ENCODE peak calls at places on chromosomes 11 and 22, in six cellular contexts. V, Y, M, A, D and P are unnamed samples.
A peak's percentile ranks its signal among the peaks of the same experiment; 100 is the strongest.

GRCh38 chr22:46446799-46447198 is 90.6 kb downstream of the CELSR1 start:
- DNase-seq in V (no peak), Y (no peak), M (no peak), A (no peak), D (no peak), P (no peak)

GRCh38 chr22:17140826-17141771 is 18.0 kb downstream of the HDHD5 start:
- DNase-seq in V (no peak), Y (no peak), M (no peak), A (no peak), D (no peak), P (peak; percentile 71)

GRCh38 chr11:74086242-74086884 is 77.5 kb upstream of the UCP3 start:
- DNase-seq in V (no peak), Y (no peak), M (no peak), A (no peak), D (no peak), P (no peak)

GRCh38 chr11:3834349-3835099 is 6.2 kb downstream of the RHOG start:
- DNase-seq in V (peak; percentile 53), Y (no peak), M (no peak), A (no peak), D (peak; percentile 70), P (peak; percentile 36)

GRCh38 chr11:37504925-37505324 is 906.9 kb upstream of the RAG2 start:
- DNase-seq in V (no peak), Y (no peak), M (no peak), A (peak; percentile 95), D (no peak), P (no peak)

GRCh38 chr11:69157156-69157821 is 1.6 kb downstream of the SMIM38 start:
- DNase-seq in V (peak; percentile 74), Y (no peak), M (no peak), A (peak; percentile 77), D (no peak), P (no peak)

GRCh38 chr11:127345819-127346459 is 345.4 kb upstream of the KIRREL3 start:
- DNase-seq in V (peak; percentile 18), Y (no peak), M (no peak), A (peak; percentile 33), D (no peak), P (no peak)

GRCh38 chr11:118917488-118918127 is 8.1 kb downstream of the BCL9L start:
- DNase-seq in V (peak; percentile 68), Y (peak; percentile 59), M (peak; percentile 61), A (peak; percentile 91), D (peak; percentile 96), P (peak; percentile 88)

GRCh38 chr11:112270551-112271180 is 10.0 kb upstream of the PLET1 start:
- DNase-seq in V (no peak), Y (no peak), M (no peak), A (no peak), D (no peak), P (no peak)

GRCh38 chr22:32044913-32045312 is 1.9 kb downstream of the SLC5A1 start:
- DNase-seq in V (no peak), Y (no peak), M (no peak), A (no peak), D (no peak), P (peak; percentile 55)

GRCh38 chr11:125175896-125176575 is 11.5 kb downstream of the PKNOX2 start:
- DNase-seq in V (no peak), Y (no peak), M (no peak), A (no peak), D (no peak), P (no peak)

GRCh38 chr11:107385361-107385982 is 72.2 kb downstream of the CWF19L2 start:
- DNase-seq in V (no peak), Y (no peak), M (no peak), A (peak; percentile 29), D (no peak), P (no peak)

GRCh38 chr11:45453721-45454120 is 167.6 kb upstream of the SYT13 start:
- DNase-seq in V (no peak), Y (no peak), M (no peak), A (no peak), D (no peak), P (no peak)

GRCh38 chr11:15123849-15124248 is 9.1 kb downstream of the INSC start:
- DNase-seq in V (no peak), Y (no peak), M (no peak), A (peak; percentile 90), D (no peak), P (no peak)

GRCh38 chr11:83971063-83971462 is 684.9 kb upstream of the CCDC90B start:
- DNase-seq in V (no peak), Y (no peak), M (no peak), A (peak; percentile 0), D (no peak), P (no peak)

GRCh38 chr11:12497431-12497830 is 120.1 kb downstream of the PARVA start:
- DNase-seq in V (no peak), Y (no peak), M (no peak), A (no peak), D (no peak), P (no peak)

GRCh38 chr22:29574762-29575450 is 6.0 kb downstream of the NIPSNAP1 start:
- DNase-seq in V (no peak), Y (no peak), M (no peak), A (no peak), D (no peak), P (no peak)
- H3K9me3 ChIP-seq in V (no peaks in the 10 kb centered on the region), Y (no peaks in the 10 kb centered on the region), M (no peaks in the 10 kb centered on the region), A (no peaks in the 10 kb centered on the region), D (no peaks in the 10 kb centered on the region), P (no peaks in the 10 kb centered on the region)

DNA sequence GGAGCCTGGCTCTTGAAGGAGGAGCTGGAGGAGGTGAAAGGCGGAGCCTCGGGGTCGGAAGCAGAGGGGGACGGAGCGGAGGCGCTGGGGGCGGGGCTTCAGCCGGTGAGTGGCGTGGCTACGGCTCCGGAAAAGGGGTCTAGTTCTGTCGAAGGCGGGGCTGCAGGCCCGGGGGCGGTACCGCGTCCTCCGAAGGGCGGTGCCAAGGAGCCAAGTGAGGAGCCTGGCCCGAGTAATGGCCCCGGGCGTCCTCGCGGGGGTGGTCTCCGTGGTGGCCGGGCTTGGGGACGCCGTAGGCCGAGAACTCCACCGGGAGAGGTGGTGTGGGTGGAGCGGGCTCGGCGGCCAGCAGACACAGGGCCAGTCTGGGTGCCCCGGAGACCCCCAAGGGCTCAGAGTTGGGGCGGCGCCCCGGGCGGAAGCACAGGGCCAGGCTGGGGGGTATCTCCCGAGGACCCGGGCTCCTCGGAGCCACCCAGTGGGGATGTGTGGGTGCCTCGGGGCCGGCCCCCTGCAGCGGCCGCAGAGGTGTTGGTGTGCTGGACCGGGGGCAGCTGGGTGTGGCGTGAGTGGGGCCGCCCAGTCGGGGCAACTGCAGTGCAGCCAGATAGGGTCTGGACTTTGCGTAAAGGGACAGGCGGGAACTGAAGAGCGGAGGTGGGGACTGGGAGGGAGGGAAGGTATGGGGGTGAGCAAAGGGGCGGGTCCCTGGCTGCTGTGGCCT is 697 bp downstream of the FKBP2 start:
- DNase-seq in V (peak; percentile 100), Y (peak; percentile 100), M (peak; percentile 99), A (peak; percentile 99), D (peak; percentile 100), P (peak; percentile 100)
- H3K4me1 ChIP-seq in V (peaks cover 65% of the 10 kb centered on the region), Y (peaks cover 31% of the 10 kb centered on the region), M (peaks cover 33% of the 10 kb centered on the region), A (peaks cover 13% of the 10 kb centered on the region), D (no peaks in the 10 kb centered on the region), P (peaks cover 43% of the 10 kb centered on the region)

GRCh38 chr11:76632492-76632891 is 38.1 kb downstream of the LRRC32 start:
- DNase-seq in V (no peak), Y (no peak), M (no peak), A (no peak), D (no peak), P (no peak)

GRCh38 chr11:76631566-76632308 is 38.8 kb downstream of the LRRC32 start:
- DNase-seq in V (no peak), Y (no peak), M (no peak), A (no peak), D (no peak), P (no peak)

GRCh38 chr11:76629133-76629852 is 41.3 kb downstream of the LRRC32 start:
- DNase-seq in V (peak; percentile 38), Y (no peak), M (peak; percentile 8), A (peak; percentile 75), D (peak; percentile 60), P (peak; percentile 47)

GRCh38 chr11:76629853-76630599 is 40.5 kb downstream of the LRRC32 start:
- DNase-seq in V (peak; percentile 75), Y (no peak), M (no peak), A (peak; percentile 18), D (peak; percentile 76), P (peak; percentile 57)

GRCh38 chr11:76630600-76630999 is 39.9 kb downstream of the LRRC32 start:
- DNase-seq in V (no peak), Y (no peak), M (no peak), A (no peak), D (no peak), P (no peak)
- H3K9me3 ChIP-seq in V (peaks cover 8% of the 10 kb centered on the region), Y (no peaks in the 10 kb centered on the region), M (no peaks in the 10 kb centered on the region), A (peaks cover 4% of the 10 kb centered on the region), D (no peaks in the 10 kb centered on the region), P (no peaks in the 10 kb centered on the region)

GRCh38 chr11:2806351-2807058 is 79.1 kb downstream of the CDKN1C start:
- DNase-seq in V (peak; percentile 13), Y (peak; percentile 1), M (no peak), A (no peak), D (peak; percentile 44), P (peak; percentile 8)
- H3K4me1 ChIP-seq in V (peaks cover 74% of the 10 kb centered on the region), Y (peaks cover 13% of the 10 kb centered on the region), M (no peaks in the 10 kb centered on the region), A (peaks cover 3% of the 10 kb centered on the region), D (no peaks in the 10 kb centered on the region), P (peaks cover 7% of the 10 kb centered on the region)

GRCh38 chr22:30970356-30970746 is 1.3 kb downstream of the TUG1 start:
- DNase-seq in V (no peak), Y (no peak), M (no peak), A (no peak), D (no peak), P (no peak)
- H3K9me3 ChIP-seq in V (peaks cover 68% of the 10 kb centered on the region), Y (peaks cover 60% of the 10 kb centered on the region), M (peaks cover 25% of the 10 kb centered on the region), A (peaks cover 14% of the 10 kb centered on the region), D (no peaks in the 10 kb centered on the region), P (no peaks in the 10 kb centered on the region)

DNA sequence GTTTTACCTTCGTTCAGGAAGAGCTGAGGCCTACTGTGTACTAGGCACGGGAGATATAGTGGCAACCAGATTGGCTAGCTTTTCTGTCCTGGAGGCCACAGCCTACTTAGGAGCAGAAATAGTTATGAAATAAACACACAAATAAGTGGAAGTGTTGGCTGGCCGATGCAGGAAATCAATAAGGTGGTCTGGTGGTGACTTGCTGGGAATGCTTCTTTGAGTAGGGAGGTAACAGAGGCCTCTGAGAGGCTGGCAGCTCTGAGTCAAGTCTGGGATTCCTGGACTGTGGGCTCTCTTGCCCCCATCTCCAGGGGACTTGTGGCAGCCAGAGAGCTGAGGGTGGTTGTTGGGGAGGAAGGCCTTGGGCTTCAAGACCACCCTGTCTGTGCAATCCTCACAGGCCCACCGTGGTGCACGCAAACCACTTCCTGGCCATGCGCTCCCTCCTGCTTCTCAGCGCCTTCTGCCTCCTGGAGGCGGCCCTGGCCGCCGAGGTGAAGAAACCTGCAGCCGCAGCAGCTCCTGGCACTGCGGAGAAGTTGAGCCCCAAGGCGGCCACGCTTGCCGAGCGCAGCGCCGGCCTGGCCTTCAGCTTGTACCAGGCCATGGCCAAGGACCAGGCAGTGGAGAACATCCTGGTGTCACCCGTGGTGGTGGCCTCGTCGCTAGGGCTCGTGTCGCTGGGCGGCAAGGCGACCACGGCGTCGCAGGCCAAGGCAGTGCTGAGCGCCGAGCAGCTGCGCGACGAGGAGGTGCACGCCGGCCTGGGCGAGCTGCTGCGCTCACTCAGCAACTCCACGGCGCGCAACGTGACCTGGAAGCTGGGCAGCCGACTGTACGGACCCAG is 4.1 kb downstream of the SERPINH1 start:
- DNase-seq in V (no peak), Y (no peak), M (no peak), A (no peak), D (no peak), P (no peak)
- H3K4me1 ChIP-seq in V (peaks cover 100% of the 10 kb centered on the region), Y (peaks cover 42% of the 10 kb centered on the region), M (peaks cover 19% of the 10 kb centered on the region), A (peaks cover 26% of the 10 kb centered on the region), D (no peaks in the 10 kb centered on the region), P (peaks cover 31% of the 10 kb centered on the region)